ENCODE peak calls at places on chromosome 11, in four cellular contexts. Q is IMR-90; G is testis; J is activated CD8-positive, alpha-beta T cell treated with anti-CD3 and anti-CD28 coated beads for 36 hours. W is an unnamed sample.

GRCh38 chr11:70604221-70604620 is 205.9 kb downstream of the CTTN start:
- DNase-seq in G (no peak), Q (no peak), J (no peak), W (no peak)

GRCh38 chr11:44630511-44631210 is 65.2 kb downstream of the CD82 start:
- DNase-seq in G (peak), J (no peak), Q (no peak), W (peak)

GRCh38 chr11:34501962-34502361 is 11.6 kb downstream of the ELF5 start:
- DNase-seq in Q (no peak), J (no peak), G (no peak), W (no peak)

GRCh38 chr11:28569099-28569498 is 460.9 kb downstream of the METTL15 start:
- DNase-seq in Q (no peak), J (no peak), G (no peak), W (no peak)

GRCh38 chr11:40877256-40877655 is 582.2 kb downstream of the LRRC4C start:
- DNase-seq in Q (no peak), J (no peak), G (no peak), W (no peak)

GRCh38 chr11:88174627-88175003 is 628 bp downstream of the RAB38 start:
- DNase-seq in Q (peak), J (peak), G (peak), W (peak)

GRCh38 chr11:26983645-26984044 is 10.3 kb upstream of the FIBIN start:
- DNase-seq in J (no peak), Q (no peak), G (no peak), W (no peak)

GRCh38 chr11:85844439-85845051 is 10.6 kb upstream of the CCDC83 start:
- DNase-seq in J (peak), G (no peak), Q (peak), W (no peak)

GRCh38 chr11:3994030-3994640 is 100.5 kb upstream of the RRM1 start:
- DNase-seq in Q (peak), J (no peak), G (no peak), W (no peak)

GRCh38 chr11:35134403-35135126 is 4.4 kb upstream of the CD44 start:
- DNase-seq in J (no peak), G (no peak), Q (no peak), W (no peak)

GRCh38 chr11:65112551-65113360 is 1.1 kb downstream of the TM7SF2 start:
- DNase-seq in Q (peak), G (peak), J (peak), W (peak)

GRCh38 chr11:118658372-118659313 is 20.8 kb downstream of the TREH start:
- DNase-seq in G (no peak), Q (no peak), J (peak), W (no peak)

GRCh38 chr11:90124371-90124770 is 10.1 kb upstream of the NAALAD2 start:
- DNase-seq in J (no peak), Q (no peak), G (no peak), W (no peak)

GRCh38 chr11:76008474-76008873 is 193.5 kb downstream of the UVRAG start:
- DNase-seq in J (no peak), Q (peak), G (no peak), W (no peak)

GRCh38 chr11:34653851-34654490 is 33.1 kb downstream of the EHF start:
- DNase-seq in Q (peak), G (no peak), J (no peak), W (no peak)

GRCh38 chr11:123188508-123189165 is 6.4 kb downstream of the CLMP start:
- DNase-seq in Q (peak), J (no peak), G (peak), W (no peak)

GRCh38 chr11:128039140-128040021 is 548.0 kb downstream of the ETS1 start:
- DNase-seq in G (no peak), J (peak), Q (peak), W (no peak)

GRCh38 chr11:3037041-3037944 is 19.9 kb downstream of the CARS1 start:
- DNase-seq in G (peak), J (peak), Q (peak), W (peak)

GRCh38 chr11:69966583-69966835 is 111.6 kb upstream of the ANO1 start:
- DNase-seq in Q (no peak), J (no peak), G (no peak), W (no peak)

GRCh38 chr11:69922015-69922595 is 102.9 kb upstream of the FGF3 start:
- DNase-seq in G (no peak), Q (no peak), J (no peak), W (no peak)

GRCh38 chr11:12411395-12411794 is 34.0 kb downstream of the PARVA start:
- DNase-seq in Q (no peak), J (no peak), G (no peak), W (no peak)

GRCh38 chr11:62266558-62266957 is 3.4 kb upstream of the SCGB2A2 start:
- DNase-seq in G (no peak), J (peak), Q (peak), W (no peak)

GRCh38 chr11:3786781-3787428 is 10.4 kb downstream of the NUP98 start:
- DNase-seq in Q (no peak), G (no peak), J (no peak), W (no peak)

GRCh38 chr11:18563090-18563730 is 25.3 kb downstream of the UEVLD start:
- DNase-seq in G (no peak), J (no peak), Q (no peak), W (no peak)

GRCh38 chr11:35389897-35390462 is 29.4 kb downstream of the SLC1A2 start:
- DNase-seq in G (no peak), Q (no peak), J (peak), W (peak)

GRCh38 chr11:30488304-30488998 is 97.7 kb downstream of the MPPED2 start:
- DNase-seq in G (no peak), J (no peak), Q (peak), W (no peak)

GRCh38 chr11:30206249-30206996 is 24.4 kb upstream of the FSHB start:
- DNase-seq in J (no peak), G (no peak), Q (no peak), W (peak)

GRCh38 chr11:133618500-133618899 is 86.2 kb upstream of the OPCML start:
- DNase-seq in G (no peak), Q (no peak), J (no peak), W (no peak)
- TF ChIP-seq CTCF in G (no peak), Q (no peak), J (no peak), W (no peak)

DNA sequence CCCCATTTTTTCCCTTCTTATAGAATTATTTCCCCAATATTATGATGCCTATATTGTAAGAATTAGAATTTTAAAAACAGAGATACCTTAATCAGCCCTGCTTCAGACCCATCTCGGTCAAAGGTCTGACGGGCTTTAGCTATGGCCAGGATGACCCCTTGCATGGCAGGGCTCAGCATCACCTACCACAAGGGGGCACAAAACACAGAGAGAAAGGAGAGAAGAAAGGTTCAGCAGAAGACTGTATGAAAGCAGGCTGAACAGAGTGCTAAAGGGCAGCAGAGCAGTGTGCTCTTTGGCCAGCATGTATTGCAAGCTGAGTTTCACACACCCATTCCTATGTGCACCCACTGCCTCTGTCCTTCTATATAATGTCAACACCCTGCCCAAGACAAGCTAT is 26.8 kb downstream of the CLDN25 start:
- DNase-seq in Q (peak), G (peak), J (peak), W (peak)
- TF ChIP-seq CTCF in Q (peak), G (no peak), J (no peak), W (peak)

GRCh38 chr11:133930767-133931448 is 25.9 kb downstream of the IGSF9B start:
- DNase-seq in Q (no peak), J (no peak), G (no peak), W (no peak)
- TF ChIP-seq CTCF in Q (peak), J (no peak), G (peak), W (no peak)

GRCh38 chr11:415640-416041 is 842 bp upstream of the SIGIRR start:
- DNase-seq in G (no peak), Q (no peak), J (peak), W (no peak)
- TF ChIP-seq CTCF in G (no peak), Q (no peak), J (no peak), W (no peak)

GRCh38 chr11:134410766-134411165 is 1.3 kb downstream of the B3GAT1 start:
- DNase-seq in G (no peak), Q (no peak), J (no peak), W (no peak)

GRCh38 chr11:134411887-134412507 is at the start of gene B3GAT1:
- DNase-seq in Q (no peak), J (no peak), G (no peak), W (peak)

GRCh38 chr11:134413334-134414035 is 1.4 kb upstream of the B3GAT1 start:
- DNase-seq in G (no peak), Q (no peak), J (no peak), W (no peak)

GRCh38 chr11:134414036-134414731 is 2.1 kb upstream of the B3GAT1 start:
- DNase-seq in J (no peak), Q (no peak), G (no peak), W (no peak)

DNA sequence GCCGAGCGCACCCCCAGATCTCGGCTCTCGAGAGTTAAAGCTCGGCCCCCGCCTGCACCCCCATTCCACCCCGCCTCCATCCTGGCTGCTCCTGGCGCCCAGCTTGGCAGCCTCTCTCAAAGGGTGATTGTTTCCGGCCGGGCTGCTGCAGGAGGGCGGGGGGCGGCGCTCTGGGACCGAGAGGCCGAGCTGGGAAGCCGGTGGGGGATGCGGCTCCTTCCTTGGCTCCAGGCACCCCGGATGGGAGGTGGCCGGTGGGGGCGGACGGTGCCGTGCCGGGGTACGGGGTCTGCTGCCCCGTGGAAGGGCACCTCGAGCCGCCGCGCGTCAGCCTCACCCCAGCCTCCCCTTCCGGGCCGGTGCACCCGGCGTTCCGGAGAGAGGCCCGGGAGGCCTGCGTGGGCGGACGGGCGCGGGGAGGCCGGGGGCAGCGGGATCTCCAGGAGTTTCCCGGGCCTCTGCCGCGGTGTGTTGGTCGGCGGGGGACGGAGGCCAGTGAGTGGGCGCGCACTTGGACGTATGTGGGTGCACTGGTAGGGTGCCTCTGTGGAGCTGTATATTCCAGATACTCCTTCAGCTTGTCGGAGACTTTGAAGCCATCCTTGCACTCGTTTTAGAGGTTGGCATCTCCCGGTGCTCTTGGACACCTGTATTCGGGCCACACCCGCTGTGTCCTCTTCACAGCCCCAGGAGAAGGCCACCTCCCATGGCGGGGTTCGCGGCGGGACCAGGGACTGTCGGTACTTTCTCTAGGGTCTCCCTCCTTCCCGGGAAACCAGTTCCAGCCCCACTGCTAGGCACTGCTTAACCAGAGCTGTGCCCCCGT is 679 bp upstream of the B3GAT1 start:
- DNase-seq in Q (no peak), J (peak), G (peak), W (peak)
- TF ChIP-seq CTCF in Q (no peak), J (no peak), G (no peak), W (no peak)

GRCh38 chr11:116281173-116282160 is 491.3 kb downstream of the BUD13 start:
- DNase-seq in Q (no peak), J (no peak), G (no peak), W (no peak)
- TF ChIP-seq CTCF in Q (no peak), J (no peak), G (no peak), W (no peak)

W was measured in GM13976.